ENCODE peak calls at places on chromosomes 13 and 19, in six cellular contexts. G is IMR-90, H is uterus, F is esophagus squamous epithelium, R is fibroblast of mammary gland, J is astrocyte of the spinal cord. Z is an unnamed sample.

GRCh38 chr13:44629465-44630183 is 53.5 kb upstream of the TSC22D1 start:
- DNase-seq in H (no peak), G (peak), F (no peak), J (no peak), R (peak), Z (peak)

GRCh38 chr13:98050041-98050466 is 92.8 kb upstream of the FARP1 start:
- DNase-seq in R (peak), H (no peak), J (peak), G (peak), F (no peak), Z (peak)

GRCh38 chr13:21032656-21033055 is 28.7 kb downstream of the LATS2 start:
- DNase-seq in G (no peak), J (no peak), F (no peak), R (no peak), H (no peak), Z (no peak)

GRCh38 chr19:56167064-56167578 is 8.7 kb upstream of the GALP start:
- DNase-seq in F (no peak), J (no peak), R (peak), G (no peak), H (no peak), Z (no peak)

GRCh38 chr13:110798595-110798994 is 85.1 kb downstream of the ING1 start:
- DNase-seq in F (no peak), J (no peak), H (no peak), R (no peak), G (no peak), Z (no peak)

GRCh38 chr13:106570354-106570822 is 2.5 kb upstream of the ARGLU1 start:
- DNase-seq in F (peak), H (peak), G (peak), J (no peak), R (peak), Z (peak)

GRCh38 chr19:40625406-40626120 is 24.4 kb downstream of the LTBP4 start:
- DNase-seq in J (no peak), H (no peak), F (no peak), G (no peak), R (no peak), Z (no peak)

GRCh38 chr13:25493930-25494707 is 122.3 kb downstream of the ATP8A2 start:
- DNase-seq in H (no peak), R (no peak), F (no peak), J (no peak), G (no peak), Z (no peak)

GRCh38 chr19:16442386-16443276 is 29.1 kb downstream of the EPS15L1 start:
- DNase-seq in G (no peak), R (no peak), J (no peak), H (peak), F (no peak), Z (no peak)

GRCh38 chr19:55347442-55348009 is 7.0 kb downstream of the COX6B2 start:
- DNase-seq in R (no peak), J (no peak), H (no peak), G (no peak), F (no peak), Z (no peak)

GRCh38 chr19:28516415-28516872 is 696.5 kb downstream of the UQCRFS1 start:
- DNase-seq in J (no peak), G (no peak), R (no peak), F (no peak), H (no peak), Z (no peak)

GRCh38 chr13:94233831-94234230 is 245.7 kb downstream of the DCT start:
- DNase-seq in G (no peak), H (no peak), F (no peak), R (no peak), J (no peak), Z (no peak)

GRCh38 chr19:4557971-4558941 is 1.2 kb downstream of the SEMA6B start:
- DNase-seq in G (no peak), R (no peak), H (peak), J (no peak), F (no peak), Z (no peak)

DNA sequence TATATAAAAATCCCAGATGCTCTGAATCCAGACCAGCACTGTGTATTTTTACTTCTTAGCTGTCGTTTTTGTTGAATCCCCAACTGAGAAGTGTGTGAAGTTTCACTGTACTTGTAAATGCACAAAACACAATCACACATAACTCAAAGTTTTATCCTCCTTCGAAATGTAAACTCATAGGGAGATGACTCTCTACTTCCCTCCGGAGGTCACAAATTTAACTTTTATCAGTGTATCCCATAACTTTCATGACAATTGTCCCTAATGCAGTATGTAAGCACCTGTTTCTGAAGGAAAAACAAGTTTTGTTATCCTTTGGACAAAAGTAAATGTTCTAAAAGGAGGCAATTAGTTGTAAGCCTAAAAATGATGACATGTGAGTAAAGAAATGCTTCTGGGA is 665.0 kb upstream of the SLITRK6 start:
- DNase-seq in R (no peak), F (no peak), J (peak), H (no peak), G (no peak), Z (no peak)
- TF ChIP-seq CTCF in R (no peak), F (no peak), J (peak), H (no peak), G (no peak), Z (no peak)

DNA sequence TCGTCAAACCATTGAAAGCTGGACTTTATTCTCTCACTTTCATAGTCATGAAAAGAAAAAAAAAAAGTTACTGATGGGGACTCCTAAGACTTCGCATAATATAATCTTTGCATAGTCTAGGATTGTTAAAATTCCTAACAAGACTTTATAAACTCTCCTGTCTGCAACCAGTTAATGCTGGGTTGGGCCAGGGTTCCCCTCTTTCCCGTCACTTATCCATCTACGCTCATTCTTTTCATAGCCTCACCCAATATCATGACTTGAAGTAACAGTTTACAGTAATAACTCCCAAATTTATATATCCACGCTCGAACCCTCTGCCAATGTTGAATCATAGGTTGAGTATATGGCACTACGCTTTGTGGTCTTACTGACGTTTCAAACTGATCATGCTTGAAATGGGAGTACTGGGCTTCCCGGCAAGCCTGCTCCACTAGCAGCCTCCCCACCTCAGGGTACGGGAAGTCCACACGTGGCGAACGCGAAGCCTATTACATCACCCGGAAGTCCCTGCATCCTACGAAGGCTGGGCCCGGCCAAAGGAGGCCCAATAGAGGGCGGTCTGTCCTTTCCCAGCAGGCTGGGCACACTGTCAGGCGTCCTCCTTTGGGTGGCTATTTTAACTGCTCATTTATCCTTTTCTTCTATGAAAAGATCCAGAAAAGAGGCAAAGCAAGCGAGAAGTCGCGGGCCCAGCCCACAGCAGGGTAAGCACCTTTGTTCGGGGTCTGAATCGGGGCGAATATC is 694 bp upstream of the ZNF460 start:
- DNase-seq in H (peak), J (peak), R (peak), G (peak), F (peak), Z (peak)
- TF ChIP-seq CTCF in H (peak), J (peak), R (peak), G (peak), F (peak), Z (peak)

GRCh38 chr19:35427187-35427586 is 20.9 kb upstream of the FFAR2 start:
- DNase-seq in R (no peak), G (no peak), H (no peak), J (no peak), F (no peak), Z (no peak)
- TF ChIP-seq CTCF in R (no peak), G (no peak), H (no peak), J (no peak), F (no peak), Z (no peak)

GRCh38 chr19:18204394-18205179 is 745 bp upstream of the RAB3A start:
- DNase-seq in F (no peak), J (no peak), R (peak), H (peak), G (no peak), Z (no peak)

GRCh38 chr19:18205180-18205915 is 1.5 kb upstream of the RAB3A start:
- DNase-seq in H (peak), F (no peak), R (peak), G (peak), J (peak), Z (peak)

GRCh38 chr19:18211683-18212082 is 7.8 kb upstream of the RAB3A start:
- DNase-seq in J (no peak), H (no peak), R (no peak), F (no peak), G (no peak), Z (no peak)

GRCh38 chr19:18206018-18206417 is 2.2 kb upstream of the RAB3A start:
- DNase-seq in J (no peak), G (no peak), R (no peak), H (no peak), F (no peak), Z (no peak)

GRCh38 chr19:18208098-18208951 is 4.5 kb upstream of the RAB3A start:
- DNase-seq in H (peak), J (no peak), R (peak), F (no peak), G (peak), Z (peak)
- TF ChIP-seq CTCF in H (peak), J (peak), R (peak), F (peak), G (peak), Z (peak)

GRCh38 chr19:13610042-13610691 is 103.9 kb upstream of the CACNA1A start:
- DNase-seq in G (no peak), J (no peak), F (no peak), R (no peak), H (no peak), Z (no peak)
- TF ChIP-seq CTCF in G (no peak), J (no peak), F (no peak), R (no peak), H (no peak), Z (no peak)

GRCh38 chr19:6501740-6502648 is at the start of gene TUBB4A:
- DNase-seq in G (no peak), F (no peak), H (no peak), J (no peak), R (no peak), Z (no peak)
- TF ChIP-seq CTCF in G (no peak), F (no peak), H (no peak), J (no peak), R (no peak), Z (no peak)

GRCh38 chr19:41795031-41795461 is 1.3 kb upstream of the CEACAM3 start:
- DNase-seq in F (no peak), J (peak), G (peak), R (peak), H (no peak), Z (peak)
- TF ChIP-seq CTCF in F (peak), J (peak), G (peak), R (peak), H (peak), Z (peak)

DNA sequence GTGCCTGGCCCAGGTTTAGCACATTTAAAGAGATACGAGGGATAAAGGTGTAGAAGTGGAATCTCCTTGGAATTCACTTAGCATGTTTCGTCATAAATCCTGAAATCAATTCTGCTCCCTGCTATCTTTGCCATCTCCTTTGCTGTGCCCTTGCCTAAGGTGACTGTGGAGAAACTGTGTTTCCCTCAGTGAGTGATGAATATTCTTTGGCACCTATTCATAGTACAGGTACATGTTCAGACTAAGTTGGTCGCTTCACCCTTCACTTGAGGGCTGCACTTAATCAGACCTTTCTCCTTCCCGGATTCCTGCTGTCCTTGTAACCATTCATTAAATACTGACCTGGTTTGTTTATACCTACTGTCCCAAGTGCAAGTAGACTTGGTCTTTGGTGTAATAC is 17.8 kb downstream of the PCCA start:
- DNase-seq in R (no peak), G (no peak), F (no peak), J (no peak), H (no peak), Z (no peak)
- TF ChIP-seq CTCF in R (no peak), G (no peak), F (no peak), J (no peak), H (no peak), Z (no peak)

DNA sequence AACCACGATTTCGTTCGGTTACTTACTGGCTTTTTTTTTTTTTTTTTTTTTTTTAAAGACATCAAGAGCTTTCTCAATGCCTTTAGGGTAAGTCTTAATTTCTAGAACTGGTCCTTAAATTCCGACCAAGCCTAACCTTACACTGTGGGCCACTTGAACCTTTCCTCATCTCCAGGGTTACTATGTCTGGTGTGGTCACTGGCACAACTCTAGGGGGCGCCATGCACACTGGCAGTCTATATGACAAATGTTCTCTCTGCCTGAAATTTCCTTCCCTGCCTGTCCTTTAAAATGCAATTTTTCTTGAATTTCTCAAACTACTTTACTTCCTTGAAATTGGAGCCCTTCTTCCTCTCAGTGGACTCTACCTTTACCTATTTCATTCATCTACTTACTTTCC is 227.4 kb downstream of the KLF5 start:
- DNase-seq in R (no peak), H (no peak), G (no peak), F (no peak), J (no peak), Z (no peak)
- TF ChIP-seq CTCF in R (no peak), H (no peak), G (no peak), F (no peak), J (no peak), Z (peak)